ENCODE peak calls at places on chromosomes 12 and 14, in nine cellular contexts. G, R, A, V, E, U, C, O and S are unnamed samples.

GRCh38 chr14:95183532-95184412 is 26.4 kb upstream of the DICER1 start:
- DNase-seq in O (no peak), G (no peak), C (no peak), U (no peak), R (no peak), E (no peak), A (no peak), V (no peak), S (no peak)

GRCh38 chr14:91264151-91265150 is 19.9 kb upstream of the GPR68 start:
- DNase-seq in G (no peak), C (no peak), O (no peak), U (no peak), V (no peak), E (no peak), A (no peak), R (no peak), S (no peak)

GRCh38 chr12:123966596-123966995 is 6.0 kb downstream of the CCDC92 start:
- DNase-seq in U (no peak), R (peak; percentile 41), O (no peak), G (no peak), A (no peak), C (no peak), V (no peak), E (no peak), S (peak; percentile 41)

GRCh38 chr12:4244868-4245267 is 28.7 kb upstream of the CCND2 start:
- DNase-seq in G (no peak), O (no peak), U (no peak), E (no peak), C (no peak), A (no peak), V (no peak), R (no peak), S (no peak)

GRCh38 chr14:74609721-74610120 is 2.3 kb downstream of the LTBP2 start:
- DNase-seq in U (no peak), R (peak; percentile 33), C (no peak), O (no peak), G (no peak), V (no peak), E (no peak), A (no peak), S (peak; percentile 34)

GRCh38 chr12:57143454-57143853 is 4.0 kb downstream of the LRP1-AS start:
- DNase-seq in C (no peak), U (no peak), A (no peak), G (no peak), R (no peak), O (no peak), E (no peak), V (no peak), S (no peak)

GRCh38 chr14:59321184-59321952 is 132.9 kb downstream of the DAAM1 start:
- DNase-seq in V (no peak), C (no peak), R (peak; percentile 64), E (no peak), U (no peak), O (peak; percentile 17), A (no peak), G (no peak), S (peak; percentile 72)

GRCh38 chr12:5204271-5204670 is 160.6 kb downstream of the KCNA5 start:
- DNase-seq in R (no peak), A (no peak), U (no peak), O (no peak), C (no peak), E (no peak), G (no peak), V (no peak), S (peak; percentile 24)

GRCh38 chr14:94375552-94376107 is 12.8 kb downstream of the SERPINA1 start:
- DNase-seq in O (no peak), V (no peak), C (no peak), G (no peak), R (no peak), E (no peak), U (no peak), A (no peak), S (no peak)

GRCh38 chr14:75461303-75461702 is 33.5 kb downstream of the JDP2 start:
- DNase-seq in E (no peak), A (no peak), R (no peak), C (no peak), U (no peak), G (no peak), V (no peak), O (no peak), S (no peak)

GRCh38 chr12:77697126-77697525 is 133.6 kb upstream of the NAV3 start:
- DNase-seq in G (no peak), U (no peak), O (no peak), A (no peak), C (no peak), E (no peak), V (no peak), R (no peak), S (no peak)

GRCh38 chr14:30607156-30607780 is 14.9 kb upstream of the SCFD1 start:
- DNase-seq in A (no peak), U (no peak), E (no peak), V (no peak), G (no peak), R (no peak), C (no peak), O (no peak), S (no peak)

GRCh38 chr14:31025335-31026075 is at the start of gene AP4S1:
- DNase-seq in U (no peak), E (peak; percentile 33), G (no peak), A (peak; percentile 70), V (peak; percentile 45), R (peak; percentile 26), C (peak; percentile 23), O (peak; percentile 65), S (peak; percentile 20)

GRCh38 chr14:92540472-92541048 is 27.0 kb downstream of the RIN3 start:
- DNase-seq in U (no peak), V (no peak), E (peak; percentile 94), O (peak; percentile 35), C (no peak), G (peak; percentile 87), A (peak; percentile 95), R (peak; percentile 100), S (peak; percentile 94)

GRCh38 chr14:89617471-89618291 is 200.6 kb upstream of the FOXN3 start:
- DNase-seq in R (peak; percentile 66), G (peak; percentile 16), V (peak; percentile 45), U (no peak), E (peak; percentile 36), C (no peak), O (peak; percentile 31), A (peak; percentile 31), S (no peak)

GRCh38 chr12:114414866-114415524 is 9.1 kb upstream of the TBX5 start:
- DNase-seq in A (no peak), O (no peak), C (no peak), G (no peak), R (peak; percentile 39), V (no peak), E (no peak), U (no peak), S (no peak)

GRCh38 chr12:114414031-114414865 is 8.3 kb upstream of the TBX5 start:
- DNase-seq in G (no peak), O (no peak), C (no peak), R (peak; percentile 46), U (no peak), E (no peak), A (no peak), V (no peak), S (no peak)

GRCh38 chr12:114416028-114416427 is 10.1 kb upstream of the TBX5 start:
- DNase-seq in R (no peak), G (no peak), O (no peak), A (no peak), C (no peak), U (no peak), E (no peak), V (no peak), S (no peak)

GRCh38 chr12:114412825-114413749 is 7.1 kb upstream of the TBX5 start:
- DNase-seq in A (no peak), V (no peak), O (no peak), G (no peak), C (no peak), U (no peak), E (no peak), R (peak; percentile 44), S (no peak)

GRCh38 chr12:114415525-114415868 is 9.6 kb upstream of the TBX5 start:
- DNase-seq in R (no peak), U (no peak), C (no peak), G (no peak), E (no peak), O (no peak), A (no peak), V (no peak), S (no peak)
- H3K27ac ChIP-seq in R (no peak overlapping the region), U (no peak overlapping the region), C (no peak overlapping the region), G (no peak overlapping the region), E (no peak overlapping the region), O (no peak overlapping the region), A (no peak overlapping the region), V (no peak overlapping the region), S (no peak overlapping the region)

DNA sequence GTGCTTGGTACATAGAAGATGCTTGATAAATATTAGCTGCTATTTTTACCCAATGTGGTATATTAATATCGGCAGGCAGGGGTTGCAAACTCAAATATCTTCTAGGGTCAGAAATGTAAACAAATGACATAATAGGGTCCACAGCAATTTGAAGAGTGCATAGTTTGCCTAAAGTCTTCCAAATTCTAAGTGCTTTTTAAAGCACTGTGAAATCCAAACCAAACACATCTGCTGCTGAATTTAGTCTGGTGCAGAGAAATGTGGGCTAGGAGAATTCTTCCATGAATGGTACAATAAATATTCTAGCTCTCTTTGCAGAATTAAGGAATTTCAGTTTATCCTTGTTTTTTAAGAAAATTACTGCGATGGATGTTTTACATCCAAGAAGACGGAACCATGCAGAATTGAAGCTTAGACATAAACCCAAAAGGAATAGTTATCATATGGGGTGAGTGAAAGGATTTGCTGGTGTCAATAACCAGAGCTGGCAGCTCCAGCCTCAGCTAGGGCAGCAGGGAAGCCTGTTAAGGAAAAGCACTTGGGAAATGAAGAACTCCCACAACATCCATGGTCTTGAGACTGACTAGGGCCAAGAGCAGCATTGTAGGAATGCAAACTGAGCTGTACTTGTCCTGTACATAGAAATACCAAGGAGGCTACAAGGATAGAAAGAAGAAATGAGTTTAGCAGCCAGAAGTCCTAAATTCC is 65.5 kb downstream of the PTPRR start:
- DNase-seq in R (no peak), O (no peak), A (no peak), V (no peak), U (no peak), E (no peak), C (no peak), G (no peak), S (no peak)
- H3K27ac ChIP-seq in R (no peak overlapping the region), O (no peak overlapping the region), A (no peak overlapping the region), V (no peak overlapping the region), U (no peak overlapping the region), E (no peak overlapping the region), C (no peak overlapping the region), G (no peak overlapping the region), S (no peak overlapping the region)

GRCh38 chr12:50549885-50550284 is 45.1 kb downstream of the DIP2B start:
- DNase-seq in R (no peak), O (no peak), C (no peak), E (no peak), G (no peak), A (no peak), U (no peak), V (no peak), S (no peak)
- H3K27ac ChIP-seq in R (no peak overlapping the region), O (no peak overlapping the region), C (no peak overlapping the region), E (no peak overlapping the region), G (peak overlapping the region; percentile 25), A (peak overlapping the region; percentile 21), U (peak overlapping the region; percentile 66), V (no peak overlapping the region), S (no peak overlapping the region)

DNA sequence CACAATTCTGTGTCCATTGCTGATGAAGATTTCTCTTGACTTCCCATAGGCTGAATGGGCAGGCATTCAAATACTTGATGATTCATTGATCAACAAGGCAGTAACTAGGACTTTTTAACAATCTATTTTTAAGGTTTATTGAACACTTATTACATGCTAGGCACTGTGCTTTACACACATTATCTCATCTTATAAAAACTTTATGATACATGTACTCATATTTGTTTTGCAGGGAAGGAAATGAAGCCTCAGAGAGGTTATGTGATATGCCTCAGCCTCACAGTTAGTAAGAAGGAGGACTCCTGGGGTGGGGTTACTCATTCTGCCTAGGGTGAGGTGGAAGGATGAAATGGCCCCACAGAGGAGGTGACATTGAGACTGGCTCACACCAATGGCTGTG is 12.9 kb upstream of the EMP1 start:
- DNase-seq in R (no peak), G (no peak), A (no peak), V (no peak), E (no peak), U (no peak), C (no peak), O (no peak), S (no peak)
- H3K27ac ChIP-seq in R (no peak overlapping the region), G (no peak overlapping the region), A (no peak overlapping the region), V (no peak overlapping the region), E (no peak overlapping the region), U (no peak overlapping the region), C (no peak overlapping the region), O (no peak overlapping the region), S (no peak overlapping the region)